ENCODE peak calls at places on chromosomes 1 and 21, in seven cellular contexts. X is frontal cortex; N is NCI-H460; Z is stimulated activated CD4-positive, alpha-beta T cell treated with anti-CD3 and anti-CD28 coated beads, Interleukin-4, amount 100 ng/mL, for 24 hours; H is RCC 7860; M is upper lobe of right lung; I is cardiac fibroblast. P is an unnamed sample.
A peak's percentile ranks its signal among the peaks of the same experiment; 100 is the strongest.

GRCh38 chr1:154714638-154715037 is 106.7 kb upstream of the ADAR start:
- DNase-seq in H (no peak), Z (no peak), X (no peak), M (no peak), N (no peak), I (peak; percentile 29), P (no peak)

GRCh38 chr1:45895406-45895805 is 92.0 kb downstream of the MAST2 start:
- DNase-seq in X (no peak), M (no peak), Z (no peak), I (peak; percentile 45), H (no peak), N (no peak), P (no peak)

GRCh38 chr1:26910343-26911160 is 3.2 kb downstream of the NR0B2 start:
- DNase-seq in X (no peak), N (no peak), M (no peak), H (peak; percentile 48), Z (no peak), I (no peak), P (no peak)

GRCh38 chr1:150557065-150557600 is 7.9 kb downstream of the ADAMTSL4 start:
- DNase-seq in Z (no peak), I (no peak), N (no peak), X (no peak), M (no peak), H (no peak), P (no peak)

GRCh38 chr1:247338723-247339270 is 7.1 kb upstream of the ZNF496 start:
- DNase-seq in N (no peak), I (no peak), H (no peak), Z (no peak), X (no peak), M (no peak), P (no peak)

GRCh38 chr21:30146558-30147282 is 19.9 kb downstream of the CLDN17 start:
- DNase-seq in X (no peak), I (no peak), N (no peak), Z (no peak), H (no peak), M (no peak), P (no peak)

GRCh38 chr1:39293375-39294070 is 89.0 kb downstream of the MACF1 start:
- DNase-seq in I (peak; percentile 72), Z (no peak), M (no peak), X (no peak), H (no peak), N (no peak), P (no peak)

GRCh38 chr1:151860504-151861187 is 7.1 kb upstream of the THEM5 start:
- DNase-seq in X (no peak), M (no peak), I (no peak), Z (no peak), H (no peak), N (no peak), P (no peak)

GRCh38 chr1:145990249-145991097 is 5.9 kb downstream of the TXNIP start:
- DNase-seq in I (no peak), N (no peak), H (no peak), Z (no peak), X (no peak), M (peak; percentile 65), P (no peak)

GRCh38 chr1:44842763-44843655 is at the start of gene PTCH2:
- DNase-seq in Z (no peak), I (peak; percentile 49), M (peak; percentile 76), N (peak; percentile 15), X (peak; percentile 66), H (no peak), P (peak; percentile 69)

GRCh38 chr1:55476445-55477015 is 261.4 kb upstream of the USP24 start:
- DNase-seq in Z (no peak), X (no peak), I (no peak), H (no peak), M (no peak), N (no peak), P (no peak)

GRCh38 chr1:53293123-53293522 is 34.7 kb downstream of the LRP8 start:
- DNase-seq in H (no peak), X (no peak), I (peak; percentile 38), N (no peak), Z (no peak), M (no peak), P (no peak)

GRCh38 chr1:208709981-208710380 is 465.8 kb upstream of the PLXNA2 start:
- DNase-seq in M (no peak), H (no peak), I (no peak), X (no peak), Z (no peak), N (no peak), P (no peak)

GRCh38 chr1:235703516-235703915 is 53.9 kb upstream of the GNG4 start:
- DNase-seq in Z (no peak), N (no peak), H (peak; percentile 82), I (peak; percentile 68), X (no peak), M (no peak), P (no peak)

GRCh38 chr1:103025858-103026409 is 82.4 kb downstream of the COL11A1 start:
- DNase-seq in M (no peak), Z (no peak), X (no peak), N (no peak), I (no peak), H (no peak), P (no peak)

GRCh38 chr1:157968503-157968902 is 24.9 kb upstream of the KIRREL1 start:
- DNase-seq in X (no peak), H (peak; percentile 94), M (no peak), N (no peak), Z (no peak), I (peak; percentile 89), P (no peak)

GRCh38 chr1:164735315-164736052 is 176.5 kb downstream of the PBX1 start:
- DNase-seq in X (no peak), Z (no peak), M (no peak), H (peak; percentile 90), I (peak; percentile 61), N (no peak), P (no peak)

GRCh38 chr1:40027647-40028046 is 12.9 kb upstream of the CAP1 start:
- DNase-seq in Z (no peak), H (no peak), X (no peak), N (no peak), I (no peak), M (no peak), P (no peak)

GRCh38 chr1:14108356-14109275 is 408.6 kb downstream of the PRDM2 start:
- DNase-seq in Z (no peak), I (no peak), H (peak; percentile 45), X (no peak), M (no peak), N (no peak), P (peak; percentile 21)

GRCh38 chr1:53470155-53470554 is 11.0 kb downstream of the DMRTB1 start:
- DNase-seq in I (peak; percentile 66), H (peak; percentile 34), M (peak; percentile 78), X (peak; percentile 54), Z (no peak), N (no peak), P (peak; percentile 53)